ENCODE peak calls at places on chromosomes 4 and X, in four cellular contexts. T is CD8-positive, alpha-beta memory T cell; P is SK-N-SH; F is HAP-1. E is an unnamed sample.

GRCh38 chr4:142331646-142332045 is 514.5 kb downstream of the INPP4B start:
- DNase-seq in T (no peak), P (no peak), F (no peak), E (no peak)

GRCh38 chr4:41215969-41216293 is 1.6 kb upstream of the APBB2 start:
- DNase-seq in T (no peak), P (no peak), F (no peak), E (no peak)

GRCh38 chrX:24590111-24590510 is 57.0 kb downstream of the PCYT1B start:
- DNase-seq in T (no peak), P (no peak), F (peak), E (no peak)

GRCh38 chr4:156931267-156931666 is 40.3 kb downstream of the PDGFC start:
- DNase-seq in T (no peak), P (no peak), F (peak), E (no peak)

GRCh38 chr4:157048248-157048647 is 27.7 kb upstream of the GLRB start:
- DNase-seq in T (no peak), P (no peak), F (no peak), E (no peak)

GRCh38 chr4:89539797-89540711 is 232.5 kb upstream of the GPRIN3 start:
- DNase-seq in T (no peak), P (no peak), F (no peak), E (no peak)

GRCh38 chr4:148914734-148915133 is 472.5 kb upstream of the NR3C2 start:
- DNase-seq in T (no peak), P (no peak), F (no peak), E (no peak)

GRCh38 chr4:1202526-1203378 is 30.4 kb upstream of the SPON2 start:
- DNase-seq in T (peak), P (peak), F (no peak), E (no peak)

GRCh38 chr4:122874194-122874593 is 47.6 kb downstream of the FGF2 start:
- DNase-seq in T (no peak), P (no peak), F (no peak), E (no peak)

GRCh38 chr4:134365852-134366251 is 164.3 kb upstream of the PABPC4L start:
- DNase-seq in T (no peak), P (no peak), F (no peak), E (no peak)

GRCh38 chr4:1300466-1301455 is 11.1 kb downstream of the MAEA start:
- DNase-seq in T (no peak), P (peak), F (no peak), E (peak)

GRCh38 chr4:138673053-138673452 is 342.5 kb upstream of the NOCT start:
- DNase-seq in T (no peak), P (no peak), F (no peak), E (no peak)

GRCh38 chr4:151304755-151305154 is 20.6 kb downstream of the SH3D19 start:
- DNase-seq in T (no peak), P (no peak), F (peak), E (no peak)

GRCh38 chr4:154854362-154854761 is 73.3 kb downstream of the RBM46 start:
- DNase-seq in T (no peak), P (peak), F (no peak), E (no peak)

GRCh38 chrX:308821-309520 is 9.6 kb downstream of the GTPBP6 start:
- DNase-seq in T (peak), P (no peak), F (no peak), E (no peak)

GRCh38 chrX:111822191-111822590 is 53.8 kb upstream of the TRPC5OS start:
- DNase-seq in T (no peak), P (no peak), F (peak), E (no peak)

GRCh38 chr4:70544279-70544870 is 26.0 kb downstream of the AMTN start:
- DNase-seq in T (no peak), P (no peak), F (no peak), E (no peak)

GRCh38 chr4:32991663-32992062 is 2271.5 kb downstream of the PCDH7 start:
- DNase-seq in T (no peak), P (no peak), F (no peak), E (no peak)

GRCh38 chrX:135543924-135544323 is 23.5 kb downstream of the INTS6L start:
- DNase-seq in T (peak), P (no peak), F (peak), E (no peak)

GRCh38 chr4:139243448-139244365 is 36.3 kb downstream of the MGARP start:
- DNase-seq in T (no peak), P (no peak), F (no peak), E (no peak)

DNA sequence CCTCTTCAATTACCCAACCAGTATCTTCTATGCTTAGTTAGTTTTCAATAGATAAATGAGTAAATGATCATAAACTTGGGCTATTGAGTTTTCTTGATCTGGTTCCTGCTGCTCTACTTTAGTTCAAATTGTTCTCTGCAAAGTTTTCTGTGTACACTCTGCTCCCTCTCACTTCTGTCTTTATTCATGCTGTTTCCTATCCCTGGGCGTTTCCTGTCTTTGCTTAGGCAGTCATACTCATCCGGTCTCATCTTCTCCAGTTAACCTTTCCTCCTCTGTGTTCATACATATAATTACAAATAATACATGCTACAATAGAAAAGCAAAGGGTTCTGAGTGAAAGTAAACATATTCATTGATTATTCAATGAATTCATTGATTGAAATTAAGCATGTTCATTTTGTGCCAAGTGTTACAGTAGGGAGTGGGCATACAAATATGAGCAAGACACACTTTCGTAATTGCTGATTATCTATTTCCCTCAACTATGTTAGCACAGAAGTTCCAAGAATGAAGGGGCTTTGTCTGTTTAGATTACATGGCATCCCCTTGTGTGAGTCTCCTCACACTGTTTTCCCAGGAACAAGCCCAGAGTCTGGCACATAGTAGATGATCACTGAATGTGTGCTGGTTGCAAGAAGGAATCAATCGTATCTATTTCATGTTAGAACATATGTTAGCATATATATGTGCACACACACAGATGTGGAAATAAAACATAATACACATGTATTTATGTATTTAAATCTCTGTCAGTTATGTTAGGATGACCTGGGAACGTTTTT is 1.1 kb downstream of the RAB39B start:
- DNase-seq in T (no peak), P (no peak), F (no peak), E (no peak)
- H3K4me3 ChIP-seq in T (peak), P (peak), F (no peak), E (peak)

GRCh38 chr4:38600575-38600974 is 63.4 kb upstream of the KLF3 start:
- DNase-seq in T (no peak), P (no peak), F (no peak), E (no peak)

GRCh38 chr4:38601916-38602291 is 62.1 kb upstream of the KLF3 start:
- DNase-seq in T (no peak), P (no peak), F (no peak), E (no peak)

GRCh38 chr4:38598489-38598888 is 65.5 kb upstream of the KLF3 start:
- DNase-seq in T (no peak), P (no peak), F (no peak), E (no peak)

GRCh38 chr4:38603652-38604051 is 60.3 kb upstream of the KLF3 start:
- DNase-seq in T (no peak), P (no peak), F (no peak), E (no peak)

DNA sequence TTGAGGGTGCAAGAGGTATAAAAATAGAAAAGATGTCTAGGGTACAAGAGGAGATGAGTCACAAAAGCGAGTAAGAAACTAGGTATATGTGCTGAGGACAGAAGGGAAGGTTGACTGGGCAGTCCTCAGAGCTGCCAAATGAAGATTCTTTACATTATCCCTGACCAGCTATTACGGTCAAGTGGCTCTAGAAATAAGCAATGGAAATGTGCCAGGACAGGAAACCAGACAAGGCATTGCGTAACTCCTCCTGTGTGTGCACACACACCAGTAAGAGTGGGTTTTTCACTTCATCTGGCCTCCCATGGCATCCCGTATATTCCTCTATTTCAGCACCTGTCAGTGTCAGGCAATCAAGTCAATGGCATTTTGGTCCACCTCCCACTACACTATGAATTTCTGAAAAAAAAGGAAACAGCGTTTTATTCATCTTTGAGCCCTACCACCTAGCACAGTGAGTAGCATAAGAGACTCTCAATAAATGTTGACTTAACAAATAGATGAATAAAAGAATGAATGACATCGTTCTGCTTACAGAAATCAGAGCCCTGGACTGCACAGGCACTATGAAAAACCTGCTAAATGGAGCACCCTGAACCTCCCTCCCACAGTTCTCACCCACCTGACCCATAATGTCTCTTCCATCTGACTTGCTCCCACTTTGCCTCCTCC is 62.6 kb upstream of the KLF3 start:
- DNase-seq in T (no peak), P (no peak), F (no peak), E (no peak)
- H3K4me3 ChIP-seq in T (no peak), P (no peak), F (no peak), E (no peak)

GRCh38 chr4:8870647-8871416 is 807 bp downstream of the HMX1 start:
- DNase-seq in T (no peak), P (peak), F (no peak), E (no peak)

GRCh38 chr4:8874896-8875680 is 3.4 kb upstream of the HMX1 start:
- DNase-seq in T (no peak), P (no peak), F (no peak), E (no peak)

GRCh38 chr4:8874003-8874895 is 2.6 kb upstream of the HMX1 start:
- DNase-seq in T (no peak), P (no peak), F (no peak), E (no peak)

GRCh38 chr4:8871417-8872401 is at the start of gene HMX1:
- DNase-seq in T (no peak), P (peak), F (peak), E (no peak)

GRCh38 chr4:8872402-8873291 is 1.0 kb upstream of the HMX1 start:
- DNase-seq in T (no peak), P (peak), F (no peak), E (no peak)
- H3K4me3 ChIP-seq in T (no peak), P (peak), F (no peak), E (no peak)

GRCh38 chrX:1389993-1390285 is 2.0 kb downstream of the SLC25A6 start:
- DNase-seq in T (peak), P (no peak), F (no peak), E (no peak)
- H3K4me3 ChIP-seq in T (no peak), P (no peak), F (peak), E (no peak)

GRCh38 chrX:40094900-40095587 is 2.7 kb downstream of the BCOR start:
- DNase-seq in T (no peak), P (peak), F (peak), E (no peak)

GRCh38 chrX:40094041-40094899 is 3.5 kb downstream of the BCOR start:
- DNase-seq in T (no peak), P (peak), F (peak), E (no peak)

GRCh38 chrX:40092808-40093435 is 4.8 kb downstream of the BCOR start:
- DNase-seq in T (no peak), P (no peak), F (peak), E (no peak)

GRCh38 chrX:40091691-40092421 is 5.9 kb downstream of the BCOR start:
- DNase-seq in T (no peak), P (peak), F (no peak), E (no peak)

GRCh38 chrX:40093586-40093985 is 4.2 kb downstream of the BCOR start:
- DNase-seq in T (no peak), P (no peak), F (peak), E (no peak)
- H3K4me3 ChIP-seq in T (peak), P (peak), F (peak), E (peak)